ENCODE peak calls at places on chromosome 4, in nine cellular contexts. U is tibial artery, T is GM23338, L is mammary epithelial cell, Y is heart right ventricle, Z is transverse colon, E is mesendoderm, N is lower lobe of right lung, M is psoas muscle. W is an unnamed sample. For H3K36me3, the result is how much of the 10 kb centered on the place peaks cover.

GRCh38 chr4:74097631-74098550 is 1.1 kb downstream of the CXCL2 start:
- DNase-seq in U (no peak), T (no peak), M (no peak), E (no peak), N (no peak), Z (peak), L (peak), Y (no peak), W (no peak)

GRCh38 chr4:99655315-99656081 is 2.1 kb downstream of the C4orf54 start:
- DNase-seq in Y (peak), N (no peak), Z (no peak), E (no peak), M (no peak), T (no peak), U (peak), L (peak), W (no peak)

GRCh38 chr4:109294468-109295020 is 7.9 kb downstream of the COL25A1 start:
- DNase-seq in N (no peak), U (no peak), T (no peak), L (no peak), M (no peak), Y (no peak), Z (no peak), E (no peak), W (no peak)

GRCh38 chr4:136562842-136563241 is 969.5 kb downstream of the PCDH18 start:
- DNase-seq in E (no peak), U (no peak), M (no peak), Y (no peak), T (peak), Z (no peak), L (no peak), N (no peak), W (no peak)

GRCh38 chr4:77193511-77194236 is 36.7 kb downstream of the CCNG2 start:
- DNase-seq in E (peak), M (peak), Y (peak), T (peak), U (peak), L (no peak), N (peak), Z (peak), W (peak)

GRCh38 chr4:176498857-176499256 is 179.1 kb downstream of the SPCS3 start:
- DNase-seq in Z (no peak), U (no peak), T (no peak), E (no peak), M (no peak), N (no peak), L (no peak), Y (no peak), W (no peak)

GRCh38 chr4:3491681-3492405 is 28.7 kb downstream of the DOK7 start:
- DNase-seq in L (no peak), Z (no peak), M (no peak), U (no peak), T (no peak), N (no peak), Y (no peak), E (peak), W (no peak)

GRCh38 chr4:123390846-123391456 is 5.6 kb upstream of the SPRY1 start:
- DNase-seq in L (no peak), M (no peak), T (peak), U (no peak), E (peak), Y (no peak), N (no peak), Z (no peak), W (peak)

GRCh38 chr4:10105421-10105820 is 11.2 kb downstream of the WDR1 start:
- DNase-seq in T (no peak), U (no peak), Z (no peak), E (no peak), N (no peak), L (no peak), Y (no peak), M (no peak), W (no peak)

GRCh38 chr4:101171747-101172146 is 175.6 kb downstream of the PPP3CA start:
- DNase-seq in U (no peak), E (no peak), L (peak), N (no peak), M (no peak), Y (no peak), Z (no peak), T (no peak), W (no peak)

GRCh38 chr4:101701551-101701950 is 89.0 kb upstream of the BANK1 start:
- DNase-seq in U (no peak), L (no peak), E (no peak), N (no peak), T (no peak), Y (no peak), M (no peak), Z (no peak), W (no peak)

GRCh38 chr4:72275381-72275780 is 243.6 kb downstream of the NPFFR2 start:
- DNase-seq in U (no peak), E (no peak), M (no peak), L (no peak), N (no peak), Z (no peak), Y (no peak), T (no peak), W (no peak)

GRCh38 chr4:163804001-163804400 is 309.5 kb downstream of the TMA16 start:
- DNase-seq in Z (no peak), M (no peak), L (no peak), E (no peak), U (no peak), T (no peak), N (no peak), Y (no peak), W (no peak)

GRCh38 chr4:19494958-19495357 is 756.7 kb upstream of the SLIT2 start:
- DNase-seq in L (no peak), Z (no peak), N (no peak), M (no peak), Y (no peak), E (no peak), T (no peak), U (no peak), W (no peak)

GRCh38 chr4:88865051-88865450 is 167.4 kb upstream of the NAP1L5 start:
- DNase-seq in Z (no peak), T (no peak), U (no peak), M (no peak), Y (no peak), E (no peak), N (no peak), L (peak), W (no peak)

GRCh38 chr4:53522334-53522733 is 69.0 kb downstream of the LNX1 start:
- DNase-seq in Y (no peak), T (no peak), M (no peak), N (no peak), L (no peak), E (no peak), U (no peak), Z (no peak), W (no peak)

GRCh38 chr4:143883529-143883928 is 21.8 kb downstream of the GYPE start:
- DNase-seq in Y (no peak), T (no peak), Z (no peak), M (no peak), E (no peak), L (no peak), N (no peak), U (no peak), W (no peak)

GRCh38 chr4:173556398-173557131 is 26.5 kb upstream of the HAND2 start:
- DNase-seq in L (no peak), Z (no peak), U (no peak), E (no peak), Y (no peak), T (peak), N (no peak), M (no peak), W (no peak)

GRCh38 chr4:76960014-76960413 is 10.5 kb downstream of the SEPTIN11 start:
- DNase-seq in T (no peak), L (no peak), U (no peak), M (no peak), E (no peak), N (no peak), Z (no peak), Y (no peak), W (no peak)

GRCh38 chr4:24805566-24805965 is 10.2 kb downstream of the SOD3 start:
- DNase-seq in M (no peak), Y (no peak), Z (no peak), U (no peak), L (no peak), N (no peak), T (no peak), E (peak), W (no peak)

GRCh38 chr4:3261411-3262207 is 12.7 kb downstream of the MSANTD1 start:
- DNase-seq in N (no peak), U (no peak), T (no peak), E (no peak), M (no peak), L (no peak), Z (peak), Y (peak), W (no peak)

GRCh38 chr4:65599335-65599734 is 71.0 kb downstream of the EPHA5 start:
- DNase-seq in E (no peak), Z (no peak), M (no peak), T (no peak), Y (no peak), U (no peak), N (no peak), L (peak), W (no peak)

GRCh38 chr4:139838811-139839210 is 173.2 kb downstream of the MGST2 start:
- DNase-seq in Y (no peak), Z (no peak), N (no peak), U (no peak), E (no peak), M (no peak), T (no peak), L (no peak), W (no peak)

GRCh38 chr4:72451349-72451748 is 117.7 kb downstream of the ADAMTS3 start:
- DNase-seq in N (no peak), L (no peak), E (no peak), U (peak), Z (no peak), T (no peak), M (peak), Y (peak), W (no peak)

GRCh38 chr4:94452476-94453300 is 946 bp downstream of the PDLIM5 start:
- DNase-seq in Z (peak), L (peak), T (peak), N (peak), E (peak), Y (peak), M (peak), U (peak), W (no peak)

GRCh38 chr4:164177186-164177585 is 576.7 kb upstream of the SMIM31 start:
- DNase-seq in U (no peak), Y (no peak), E (no peak), L (no peak), M (no peak), T (no peak), Z (no peak), N (no peak), W (no peak)

GRCh38 chr4:158630893-158631292 is 40.8 kb downstream of the C4orf46 start:
- DNase-seq in T (no peak), M (no peak), E (no peak), N (no peak), Z (peak), U (no peak), L (peak), Y (peak), W (no peak)

GRCh38 chr4:88017516-88018302 is 10.3 kb downstream of the PKD2 start:
- DNase-seq in L (peak), T (no peak), M (no peak), N (no peak), E (no peak), Z (no peak), Y (peak), U (no peak), W (no peak)

GRCh38 chr4:53932784-53933183 is 131.6 kb downstream of the CHIC2 start:
- DNase-seq in U (no peak), N (no peak), L (peak), M (no peak), T (no peak), Z (no peak), Y (no peak), E (no peak), W (no peak)

GRCh38 chr4:138182838-138183426 is 59.2 kb downstream of the SLC7A11 start:
- DNase-seq in M (no peak), U (no peak), L (peak), E (peak), N (no peak), T (peak), Z (no peak), Y (peak), W (no peak)

GRCh38 chr4:111943796-111944203 is 201.5 kb upstream of the FAM241A start:
- DNase-seq in Y (no peak), M (no peak), T (peak), E (peak), Z (peak), N (peak), L (peak), U (no peak), W (no peak)

GRCh38 chr4:19752600-19752999 is 499.1 kb upstream of the SLIT2 start:
- DNase-seq in N (no peak), Z (no peak), T (no peak), M (no peak), E (no peak), U (no peak), L (no peak), Y (no peak), W (no peak)

GRCh38 chr4:160745126-160745525 is 1418.7 kb downstream of the FSTL5 start:
- DNase-seq in L (no peak), E (no peak), N (no peak), Z (no peak), M (no peak), U (no peak), T (no peak), Y (no peak), W (no peak)

GRCh38 chr4:4425696-4426095 is 38.8 kb downstream of the NSG1 start:
- DNase-seq in N (no peak), M (no peak), T (no peak), L (no peak), U (no peak), Z (no peak), Y (no peak), E (no peak), W (no peak)

GRCh38 chr4:116618638-116619037 is 466.7 kb downstream of the TRAM1L1 start:
- DNase-seq in Z (no peak), M (no peak), U (no peak), T (no peak), L (no peak), Y (no peak), N (no peak), E (no peak), W (no peak)

GRCh38 chr4:76246852-76247251 is 4.7 kb upstream of the FAM47E start:
- DNase-seq in L (no peak), Z (no peak), U (no peak), E (no peak), M (no peak), Y (no peak), T (no peak), N (no peak), W (no peak)

DNA sequence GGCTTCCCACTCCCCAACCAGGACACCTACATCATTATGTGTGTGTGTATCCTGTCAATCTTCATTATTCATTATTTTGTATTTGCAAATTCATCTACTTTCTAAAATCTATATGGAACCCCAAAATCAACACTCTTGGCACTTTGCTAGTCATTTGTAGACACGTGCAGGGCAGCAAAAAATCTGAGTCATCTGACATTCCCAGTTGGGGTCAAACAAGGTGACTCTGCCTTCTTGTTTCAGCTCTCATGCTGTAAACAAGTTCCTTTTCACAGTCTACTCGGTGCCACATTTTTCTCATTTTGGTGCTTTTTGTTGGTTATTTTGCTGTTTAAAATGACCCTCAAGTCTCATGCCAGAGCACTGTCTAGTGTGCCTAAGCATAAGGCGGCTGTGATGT is 5.9 kb downstream of the MRFAP1L1 start:
- DNase-seq in M (no peak), T (no peak), Y (no peak), L (no peak), N (no peak), E (no peak), Z (no peak), U (no peak), W (no peak)
- H3K36me3 ChIP-seq in M (under half), T (under half), Y (under half), L (under half), N (under half), E (under half), Z (under half), U (under half), W (under half)

GRCh38 chr4:6236816-6237390 is 32.7 kb upstream of the WFS1 start:
- DNase-seq in E (no peak), N (no peak), L (no peak), U (peak), T (no peak), Y (no peak), M (no peak), Z (no peak), W (no peak)
- H3K27ac ChIP-seq in E (no peak), N (no peak), L (no peak), U (no peak), T (no peak), Y (no peak), M (no peak), Z (no peak), W (no peak)

GRCh38 chr4:82363896-82364487 is 9.8 kb downstream of the HNRNPD start:
- DNase-seq in Z (no peak), U (no peak), M (no peak), T (no peak), E (no peak), Y (no peak), N (no peak), L (no peak), W (no peak)
- H3K36me3 ChIP-seq in Z (under half), U (under half), M (under half), T (under half), E (under half), Y (under half), N (under half), L (under half), W (under half)

GRCh38 chr4:38489924-38490639 is 173.9 kb upstream of the KLF3 start:
- DNase-seq in L (peak), E (peak), U (no peak), N (no peak), T (peak), Z (peak), Y (no peak), M (no peak), W (peak)
- H3K27ac ChIP-seq in L (no peak), E (no peak), U (no peak), N (no peak), T (peak), Z (peak), Y (peak), M (no peak), W (peak)

DNA sequence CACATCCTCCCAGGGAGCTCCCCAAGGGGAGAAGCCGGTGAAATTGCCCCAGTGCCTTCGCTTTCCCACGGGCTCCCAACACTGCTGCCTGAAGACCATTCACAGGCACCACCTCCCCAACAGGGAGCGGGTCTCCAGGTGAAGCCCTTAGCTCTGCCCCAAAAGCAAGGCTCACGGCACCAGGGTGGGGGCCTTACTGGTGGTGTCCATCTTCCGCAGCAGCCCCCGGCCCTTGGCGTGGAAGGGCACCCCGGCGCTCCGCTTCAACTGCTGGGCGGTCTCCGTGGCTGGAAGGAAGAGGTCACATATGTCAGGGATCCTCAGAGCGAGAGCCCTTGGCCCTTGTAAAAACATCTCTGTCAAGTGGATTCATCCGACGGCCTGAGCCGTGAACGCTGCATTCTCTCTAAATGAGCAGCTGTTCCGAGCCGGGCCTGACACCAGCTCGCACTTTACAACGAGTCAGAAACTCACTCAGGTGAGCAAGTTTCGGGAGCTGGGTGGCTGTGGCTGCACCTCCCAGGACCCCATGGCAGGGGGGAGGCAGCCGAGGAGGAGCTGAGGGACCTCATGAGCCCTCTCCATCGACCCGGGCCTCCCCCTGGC is 20.9 kb downstream of the NELFA start:
- DNase-seq in U (no peak), E (no peak), Z (no peak), T (no peak), Y (no peak), L (no peak), M (no peak), N (no peak), W (no peak)
- H3K36me3 ChIP-seq in U (half or more), E (under half), Z (under half), T (under half), Y (under half), L (under half), M (under half), N (half or more), W (under half)

GRCh38 chr4:34676390-34676789 is 1567.9 kb downstream of the ARAP2 start:
- DNase-seq in Y (no peak), T (peak), L (no peak), U (no peak), Z (no peak), M (no peak), E (peak), N (no peak), W (no peak)
- H3K27ac ChIP-seq in Y (no peak), T (no peak), L (no peak), U (no peak), Z (no peak), M (no peak), E (no peak), N (no peak), W (no peak)

W was measured in CD4-positive, alpha-beta memory T cell.